ENCODE peak calls at places on chromosomes 1 and 21, in six cellular contexts. One of them, this sample, is unnamed.

GRCh38 chr1:36089393-36090121 is 865 bp downstream of the ADPRS start:
- DNase-seq in pancreas: peak
- DNase-seq in fibroblast of lung: peak
- DNase-seq in kidney: no peak
- DNase-seq in transverse colon: peak
- DNase-seq in breast epithelium: no peak
- DNase-seq in this sample: no peak

GRCh38 chr1:227323164-227323955 is 5.1 kb upstream of the CDC42BPA start:
- DNase-seq in kidney: no peak
- DNase-seq in pancreas: no peak
- DNase-seq in breast epithelium: no peak
- DNase-seq in fibroblast of lung: no peak
- DNase-seq in transverse colon: peak
- DNase-seq in this sample: no peak

GRCh38 chr1:207240325-207241095 is 81.0 kb upstream of the CD55 start:
- DNase-seq in fibroblast of lung: peak
- DNase-seq in transverse colon: no peak
- DNase-seq in pancreas: no peak
- DNase-seq in breast epithelium: no peak
- DNase-seq in kidney: no peak
- DNase-seq in this sample: no peak

GRCh38 chr1:216836316-216836715 is 113.1 kb upstream of the ESRRG start:
- DNase-seq in kidney: no peak
- DNase-seq in fibroblast of lung: no peak
- DNase-seq in transverse colon: no peak
- DNase-seq in pancreas: no peak
- DNase-seq in breast epithelium: no peak
- DNase-seq in this sample: no peak

GRCh38 chr1:167463856-167464565 is 54.3 kb downstream of the CD247 start:
- DNase-seq in kidney: no peak
- DNase-seq in breast epithelium: peak
- DNase-seq in transverse colon: no peak
- DNase-seq in pancreas: no peak
- DNase-seq in fibroblast of lung: no peak
- DNase-seq in this sample: no peak

GRCh38 chr1:65425697-65426096 is 5.2 kb downstream of the LEPR start:
- DNase-seq in transverse colon: no peak
- DNase-seq in pancreas: no peak
- DNase-seq in fibroblast of lung: peak
- DNase-seq in kidney: no peak
- DNase-seq in breast epithelium: no peak
- DNase-seq in this sample: peak

GRCh38 chr1:22749919-22750670 is 39.5 kb downstream of the EPHB2 start:
- DNase-seq in breast epithelium: no peak
- DNase-seq in fibroblast of lung: peak
- DNase-seq in transverse colon: peak
- DNase-seq in pancreas: no peak
- DNase-seq in kidney: no peak
- DNase-seq in this sample: peak

GRCh38 chr1:21963477-21964217 is 13.2 kb upstream of the CELA3B start:
- DNase-seq in transverse colon: peak
- DNase-seq in fibroblast of lung: peak
- DNase-seq in breast epithelium: peak
- DNase-seq in kidney: peak
- DNase-seq in pancreas: peak
- DNase-seq in this sample: no peak

GRCh38 chr1:228842094-228842775 is 107.0 kb downstream of the RHOU start:
- DNase-seq in pancreas: no peak
- DNase-seq in transverse colon: no peak
- DNase-seq in kidney: peak
- DNase-seq in breast epithelium: no peak
- DNase-seq in fibroblast of lung: peak
- DNase-seq in this sample: no peak

GRCh38 chr1:116726872-116727271 is 27.4 kb upstream of the CD2 start:
- DNase-seq in transverse colon: no peak
- DNase-seq in kidney: no peak
- DNase-seq in breast epithelium: no peak
- DNase-seq in pancreas: no peak
- DNase-seq in fibroblast of lung: no peak
- DNase-seq in this sample: no peak
- H3K4me3 ChIP-seq in transverse colon: no peak
- H3K4me3 ChIP-seq in kidney: no peak
- H3K4me3 ChIP-seq in breast epithelium: no peak
- H3K4me3 ChIP-seq in pancreas: no peak
- H3K4me3 ChIP-seq in fibroblast of lung: no peak
- H3K4me3 ChIP-seq in this sample: no peak

GRCh38 chr1:83927061-83927460 is 71.9 kb downstream of the TTLL7 start:
- DNase-seq in pancreas: no peak
- DNase-seq in transverse colon: no peak
- DNase-seq in fibroblast of lung: no peak
- DNase-seq in breast epithelium: no peak
- DNase-seq in kidney: no peak
- DNase-seq in this sample: no peak

GRCh38 chr1:83931658-83932253 is 67.2 kb downstream of the TTLL7 start:
- DNase-seq in breast epithelium: no peak
- DNase-seq in fibroblast of lung: peak
- DNase-seq in pancreas: no peak
- DNase-seq in kidney: no peak
- DNase-seq in transverse colon: no peak
- DNase-seq in this sample: no peak

GRCh38 chr1:83929184-83929583 is 69.7 kb downstream of the TTLL7 start:
- DNase-seq in kidney: no peak
- DNase-seq in breast epithelium: no peak
- DNase-seq in pancreas: no peak
- DNase-seq in fibroblast of lung: peak
- DNase-seq in transverse colon: no peak
- DNase-seq in this sample: peak

GRCh38 chr1:83932281-83932680 is 66.7 kb downstream of the TTLL7 start:
- DNase-seq in pancreas: no peak
- DNase-seq in transverse colon: no peak
- DNase-seq in fibroblast of lung: no peak
- DNase-seq in breast epithelium: no peak
- DNase-seq in kidney: no peak
- DNase-seq in this sample: no peak

DNA sequence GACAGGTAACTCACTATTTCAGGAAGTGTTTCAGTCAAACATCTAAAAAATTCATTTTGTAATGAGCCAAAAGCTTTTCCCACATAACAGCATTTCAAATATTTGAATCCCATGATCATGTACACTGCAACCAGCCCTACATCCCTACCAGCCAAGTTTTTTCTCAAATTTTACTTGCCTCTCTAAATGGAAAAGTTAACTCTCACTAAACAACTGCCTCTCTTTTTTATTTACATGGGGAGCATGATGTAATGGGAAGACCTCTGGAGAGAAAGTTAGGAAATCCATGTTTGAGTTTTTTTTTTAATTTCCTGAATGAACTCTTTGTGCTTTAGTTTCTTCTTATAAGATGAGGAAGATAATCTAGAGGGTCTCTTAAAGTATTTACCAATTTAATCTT is 70.5 kb downstream of the TTLL7 start:
- DNase-seq in kidney: no peak
- DNase-seq in fibroblast of lung: no peak
- DNase-seq in breast epithelium: no peak
- DNase-seq in transverse colon: no peak
- DNase-seq in pancreas: no peak
- DNase-seq in this sample: no peak
- H3K4me3 ChIP-seq in kidney: no peak
- H3K4me3 ChIP-seq in fibroblast of lung: no peak
- H3K4me3 ChIP-seq in breast epithelium: no peak
- H3K4me3 ChIP-seq in transverse colon: no peak
- H3K4me3 ChIP-seq in pancreas: no peak
- H3K4me3 ChIP-seq in this sample: no peak

GRCh38 chr21:41641821-41642368 is 125.0 kb downstream of the RIPK4 start:
- DNase-seq in breast epithelium: no peak
- DNase-seq in fibroblast of lung: peak
- DNase-seq in transverse colon: no peak
- DNase-seq in pancreas: no peak
- DNase-seq in kidney: no peak
- DNase-seq in this sample: peak

GRCh38 chr21:41640756-41641509 is 125.9 kb downstream of the RIPK4 start:
- DNase-seq in transverse colon: no peak
- DNase-seq in breast epithelium: no peak
- DNase-seq in pancreas: no peak
- DNase-seq in kidney: no peak
- DNase-seq in fibroblast of lung: peak
- DNase-seq in this sample: no peak

GRCh38 chr21:41641510-41641815 is 125.4 kb downstream of the RIPK4 start:
- DNase-seq in pancreas: no peak
- DNase-seq in breast epithelium: no peak
- DNase-seq in fibroblast of lung: no peak
- DNase-seq in transverse colon: no peak
- DNase-seq in kidney: no peak
- DNase-seq in this sample: no peak

GRCh38 chr21:41643246-41643966 is 123.4 kb downstream of the RIPK4 start:
- DNase-seq in breast epithelium: no peak
- DNase-seq in pancreas: no peak
- DNase-seq in kidney: no peak
- DNase-seq in fibroblast of lung: peak
- DNase-seq in transverse colon: no peak
- DNase-seq in this sample: no peak

DNA sequence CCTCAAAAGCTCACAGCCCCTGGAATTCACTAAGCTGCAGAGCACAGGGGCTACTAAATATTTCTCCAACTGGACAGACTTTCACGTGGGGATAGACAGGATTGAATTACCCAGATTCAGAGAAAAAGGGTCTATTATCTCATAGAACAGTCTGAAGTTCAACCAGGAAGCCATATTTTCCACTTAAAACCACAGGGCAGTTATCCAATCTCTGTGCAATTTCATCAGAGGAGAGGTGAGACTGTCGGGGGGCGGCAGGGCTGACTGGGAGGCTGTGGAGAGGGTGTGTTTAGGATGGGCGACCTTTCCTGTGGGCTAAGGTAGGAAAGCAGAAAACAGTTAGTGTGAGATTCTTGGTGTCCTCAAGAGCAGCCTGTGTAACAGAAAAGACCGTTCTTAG is 124.5 kb downstream of the RIPK4 start:
- DNase-seq in transverse colon: no peak
- DNase-seq in kidney: no peak
- DNase-seq in pancreas: no peak
- DNase-seq in fibroblast of lung: peak
- DNase-seq in breast epithelium: no peak
- DNase-seq in this sample: no peak
- H3K4me3 ChIP-seq in transverse colon: no peak
- H3K4me3 ChIP-seq in kidney: no peak
- H3K4me3 ChIP-seq in pancreas: no peak
- H3K4me3 ChIP-seq in fibroblast of lung: no peak
- H3K4me3 ChIP-seq in breast epithelium: no peak
- H3K4me3 ChIP-seq in this sample: no peak

DNA sequence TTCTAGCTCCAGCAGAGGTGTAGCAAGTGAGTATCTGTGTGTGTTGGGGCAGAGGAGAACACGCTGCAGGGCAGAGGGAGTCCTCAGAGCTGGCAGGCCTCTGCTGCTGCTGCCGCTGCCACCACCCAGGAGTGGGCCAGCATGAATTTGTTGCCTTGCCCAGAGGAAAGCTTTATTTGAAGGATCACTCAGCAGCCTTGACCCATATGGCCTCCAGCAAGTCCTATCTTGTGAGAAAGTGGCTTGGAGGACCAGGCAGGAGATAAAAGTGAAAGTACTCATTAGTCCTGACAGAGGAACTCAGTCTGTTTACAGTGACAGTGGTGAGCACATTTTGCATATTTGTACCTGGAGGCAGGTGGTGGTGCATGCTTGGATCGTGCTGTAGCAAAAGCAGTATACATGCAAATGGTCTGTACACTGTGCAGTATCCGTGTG is 3.1 kb downstream of the TRAF5 start:
- DNase-seq in breast epithelium: no peak
- DNase-seq in kidney: no peak
- DNase-seq in transverse colon: no peak
- DNase-seq in pancreas: no peak
- DNase-seq in fibroblast of lung: no peak
- DNase-seq in this sample: no peak
- H3K4me3 ChIP-seq in breast epithelium: peak
- H3K4me3 ChIP-seq in kidney: no peak
- H3K4me3 ChIP-seq in transverse colon: no peak
- H3K4me3 ChIP-seq in pancreas: peak
- H3K4me3 ChIP-seq in fibroblast of lung: no peak
- H3K4me3 ChIP-seq in this sample: no peak

GRCh38 chr1:160541622-160542302 is 18.7 kb upstream of the SLAMF6 start:
- DNase-seq in pancreas: no peak
- DNase-seq in breast epithelium: no peak
- DNase-seq in transverse colon: no peak
- DNase-seq in kidney: no peak
- DNase-seq in fibroblast of lung: no peak
- DNase-seq in this sample: no peak

GRCh38 chr1:160537714-160538665 is 14.9 kb upstream of the SLAMF6 start:
- DNase-seq in fibroblast of lung: no peak
- DNase-seq in kidney: no peak
- DNase-seq in transverse colon: no peak
- DNase-seq in breast epithelium: no peak
- DNase-seq in pancreas: no peak
- DNase-seq in this sample: no peak

GRCh38 chr1:160538985-160539651 is 16.1 kb upstream of the SLAMF6 start:
- DNase-seq in transverse colon: peak
- DNase-seq in pancreas: no peak
- DNase-seq in fibroblast of lung: no peak
- DNase-seq in kidney: no peak
- DNase-seq in breast epithelium: no peak
- DNase-seq in this sample: no peak

GRCh38 chr1:160540859-160541233 is 17.8 kb upstream of the SLAMF6 start:
- DNase-seq in kidney: no peak
- DNase-seq in transverse colon: no peak
- DNase-seq in pancreas: no peak
- DNase-seq in breast epithelium: no peak
- DNase-seq in fibroblast of lung: no peak
- DNase-seq in this sample: no peak

DNA sequence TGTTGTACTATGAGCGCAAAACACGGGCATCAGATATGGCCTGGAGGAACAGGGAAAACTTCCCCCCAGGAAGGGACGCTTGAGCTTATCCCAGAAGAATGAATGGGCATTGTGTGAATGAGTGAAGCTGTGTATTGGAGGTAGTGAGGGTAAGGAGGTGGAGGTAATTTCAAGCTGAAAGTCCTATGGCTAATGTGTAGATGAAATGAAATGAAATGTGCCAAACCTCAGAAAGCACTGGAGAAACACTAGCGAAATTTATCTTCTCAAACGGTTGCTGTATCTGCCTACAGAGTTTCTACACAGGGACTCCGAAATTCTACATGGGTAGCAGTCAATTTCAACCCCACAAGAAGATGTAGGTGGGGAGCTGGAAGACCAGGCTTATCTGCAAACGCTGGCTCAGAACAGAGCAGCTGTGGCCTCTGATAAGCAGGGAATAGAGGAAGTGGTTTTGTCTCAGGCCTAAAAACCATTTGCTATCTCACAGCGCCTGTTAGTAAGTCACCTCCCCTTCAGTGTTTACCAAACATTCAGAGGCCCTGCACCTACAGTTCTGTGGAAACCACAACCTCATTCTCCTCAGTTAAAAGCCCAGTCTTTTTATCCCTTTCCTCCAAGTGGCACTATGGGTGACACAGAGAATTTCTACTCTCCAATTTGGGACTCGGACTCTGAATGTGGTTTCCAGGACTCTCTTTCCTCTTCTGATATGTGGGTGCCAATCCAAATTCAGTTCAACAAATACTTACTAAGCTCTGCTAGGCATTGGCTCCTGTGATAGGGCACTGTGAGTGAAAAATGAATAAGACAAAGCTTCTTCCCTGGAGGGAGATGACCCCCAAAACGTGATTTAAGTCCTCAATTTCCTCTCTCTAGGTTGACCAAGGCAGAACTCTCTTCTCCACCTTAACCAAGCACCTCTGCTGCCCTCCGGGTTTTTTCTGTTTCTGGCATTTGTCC is 17.1 kb upstream of the SLAMF6 start:
- DNase-seq in breast epithelium: no peak
- DNase-seq in transverse colon: peak
- DNase-seq in kidney: no peak
- DNase-seq in fibroblast of lung: no peak
- DNase-seq in pancreas: no peak
- DNase-seq in this sample: no peak
- H3K4me3 ChIP-seq in breast epithelium: no peak
- H3K4me3 ChIP-seq in transverse colon: no peak
- H3K4me3 ChIP-seq in kidney: no peak
- H3K4me3 ChIP-seq in fibroblast of lung: no peak
- H3K4me3 ChIP-seq in pancreas: peak
- H3K4me3 ChIP-seq in this sample: no peak